ENCODE peak calls at places on chromosomes 5 and 9, in nine cellular contexts. One of them, this sample, is unnamed.

GRCh38 chr5:160251406-160252155 is 22.3 kb downstream of the FABP6 start:
- DNase-seq in adrenal gland: no peak
- DNase-seq in IMR-90: no peak
- DNase-seq in stomach: no peak
- DNase-seq in heart right ventricle: no peak
- DNase-seq in cardiac muscle cell: no peak
- DNase-seq in H9: no peak
- DNase-seq in right lobe of liver: no peak
- DNase-seq in astrocyte: no peak
- DNase-seq in this sample: no peak

GRCh38 chr5:139287890-139288635 is 5.5 kb upstream of the MATR3 start:
- DNase-seq in cardiac muscle cell: peak
- DNase-seq in adrenal gland: no peak
- DNase-seq in heart right ventricle: no peak
- DNase-seq in IMR-90: no peak
- DNase-seq in astrocyte: no peak
- DNase-seq in right lobe of liver: no peak
- DNase-seq in stomach: no peak
- DNase-seq in H9: no peak
- DNase-seq in this sample: no peak

GRCh38 chr9:14339746-14340145 is 25.8 kb upstream of the NFIB start:
- DNase-seq in heart right ventricle: no peak
- DNase-seq in IMR-90: no peak
- DNase-seq in adrenal gland: no peak
- DNase-seq in H9: no peak
- DNase-seq in cardiac muscle cell: no peak
- DNase-seq in right lobe of liver: no peak
- DNase-seq in stomach: no peak
- DNase-seq in astrocyte: no peak
- DNase-seq in this sample: no peak

GRCh38 chr9:76403352-76403751 is 9.1 kb upstream of the RFK start:
- DNase-seq in heart right ventricle: no peak
- DNase-seq in adrenal gland: peak
- DNase-seq in cardiac muscle cell: peak
- DNase-seq in astrocyte: peak
- DNase-seq in H9: no peak
- DNase-seq in right lobe of liver: peak
- DNase-seq in IMR-90: peak
- DNase-seq in stomach: no peak
- DNase-seq in this sample: peak

GRCh38 chr5:146866263-146866662 is 12.3 kb downstream of the PPP2R2B start:
- DNase-seq in H9: no peak
- DNase-seq in cardiac muscle cell: no peak
- DNase-seq in astrocyte: no peak
- DNase-seq in right lobe of liver: no peak
- DNase-seq in adrenal gland: no peak
- DNase-seq in stomach: no peak
- DNase-seq in IMR-90: no peak
- DNase-seq in heart right ventricle: no peak
- DNase-seq in this sample: no peak

GRCh38 chr5:113017891-113018635 is 41.5 kb downstream of the DCP2 start:
- DNase-seq in adrenal gland: no peak
- DNase-seq in cardiac muscle cell: peak
- DNase-seq in astrocyte: peak
- DNase-seq in stomach: no peak
- DNase-seq in H9: no peak
- DNase-seq in heart right ventricle: no peak
- DNase-seq in IMR-90: no peak
- DNase-seq in right lobe of liver: no peak
- DNase-seq in this sample: no peak

GRCh38 chr5:93174930-93175329 is 406.1 kb downstream of the NR2F1-AS1 start:
- DNase-seq in H9: no peak
- DNase-seq in astrocyte: no peak
- DNase-seq in cardiac muscle cell: no peak
- DNase-seq in adrenal gland: no peak
- DNase-seq in heart right ventricle: no peak
- DNase-seq in right lobe of liver: no peak
- DNase-seq in stomach: no peak
- DNase-seq in IMR-90: no peak
- DNase-seq in this sample: no peak

GRCh38 chr5:173327084-173327947 is 898 bp downstream of the STC2 start:
- DNase-seq in cardiac muscle cell: peak
- DNase-seq in adrenal gland: no peak
- DNase-seq in stomach: no peak
- DNase-seq in IMR-90: peak
- DNase-seq in heart right ventricle: no peak
- DNase-seq in right lobe of liver: no peak
- DNase-seq in astrocyte: peak
- DNase-seq in H9: no peak
- DNase-seq in this sample: peak

GRCh38 chr9:115553082-115553481 is 435.1 kb upstream of the TNC start:
- DNase-seq in IMR-90: no peak
- DNase-seq in stomach: no peak
- DNase-seq in right lobe of liver: no peak
- DNase-seq in astrocyte: peak
- DNase-seq in cardiac muscle cell: peak
- DNase-seq in adrenal gland: no peak
- DNase-seq in H9: no peak
- DNase-seq in heart right ventricle: no peak
- DNase-seq in this sample: no peak

GRCh38 chr5:73232266-73233041 is 59.5 kb downstream of the TMEM174 start:
- DNase-seq in heart right ventricle: no peak
- DNase-seq in astrocyte: peak
- DNase-seq in H9: peak
- DNase-seq in right lobe of liver: no peak
- DNase-seq in adrenal gland: no peak
- DNase-seq in cardiac muscle cell: no peak
- DNase-seq in IMR-90: no peak
- DNase-seq in stomach: no peak
- DNase-seq in this sample: no peak

GRCh38 chr9:23394189-23394588 is 431.9 kb downstream of the ELAVL2 start:
- DNase-seq in adrenal gland: no peak
- DNase-seq in astrocyte: no peak
- DNase-seq in stomach: no peak
- DNase-seq in right lobe of liver: no peak
- DNase-seq in H9: no peak
- DNase-seq in heart right ventricle: no peak
- DNase-seq in cardiac muscle cell: no peak
- DNase-seq in IMR-90: no peak
- DNase-seq in this sample: no peak

GRCh38 chr5:13990896-13991295 is 46.4 kb upstream of the DNAH5 start:
- DNase-seq in heart right ventricle: no peak
- DNase-seq in right lobe of liver: no peak
- DNase-seq in IMR-90: no peak
- DNase-seq in adrenal gland: no peak
- DNase-seq in astrocyte: no peak
- DNase-seq in stomach: no peak
- DNase-seq in H9: no peak
- DNase-seq in cardiac muscle cell: no peak
- DNase-seq in this sample: no peak

GRCh38 chr9:110994771-110995241 is 43.5 kb downstream of the LPAR1 start:
- DNase-seq in heart right ventricle: no peak
- DNase-seq in stomach: no peak
- DNase-seq in cardiac muscle cell: peak
- DNase-seq in adrenal gland: no peak
- DNase-seq in astrocyte: no peak
- DNase-seq in IMR-90: peak
- DNase-seq in H9: no peak
- DNase-seq in right lobe of liver: no peak
- DNase-seq in this sample: no peak

GRCh38 chr5:103407399-103407798 is 148.8 kb downstream of the MACIR start:
- DNase-seq in H9: no peak
- DNase-seq in stomach: no peak
- DNase-seq in astrocyte: peak
- DNase-seq in cardiac muscle cell: no peak
- DNase-seq in heart right ventricle: no peak
- DNase-seq in adrenal gland: no peak
- DNase-seq in right lobe of liver: no peak
- DNase-seq in IMR-90: peak
- DNase-seq in this sample: no peak

GRCh38 chr5:132053483-132053882 is 7.0 kb upstream of the IL3 start:
- DNase-seq in stomach: no peak
- DNase-seq in right lobe of liver: no peak
- DNase-seq in adrenal gland: no peak
- DNase-seq in astrocyte: no peak
- DNase-seq in IMR-90: no peak
- DNase-seq in cardiac muscle cell: no peak
- DNase-seq in heart right ventricle: no peak
- DNase-seq in H9: peak
- DNase-seq in this sample: no peak

GRCh38 chr5:130994496-130995253 is 170.4 kb downstream of the HINT1 start:
- DNase-seq in adrenal gland: no peak
- DNase-seq in H9: no peak
- DNase-seq in heart right ventricle: no peak
- DNase-seq in astrocyte: no peak
- DNase-seq in stomach: no peak
- DNase-seq in cardiac muscle cell: no peak
- DNase-seq in right lobe of liver: no peak
- DNase-seq in IMR-90: no peak
- DNase-seq in this sample: no peak

GRCh38 chr5:91146221-91146620 is 236.9 kb downstream of the ARRDC3 start:
- DNase-seq in adrenal gland: no peak
- DNase-seq in IMR-90: peak
- DNase-seq in astrocyte: no peak
- DNase-seq in right lobe of liver: no peak
- DNase-seq in cardiac muscle cell: peak
- DNase-seq in stomach: no peak
- DNase-seq in heart right ventricle: no peak
- DNase-seq in H9: no peak
- DNase-seq in this sample: no peak

GRCh38 chr9:967851-968641 is 8.4 kb upstream of the DMRT3 start:
- DNase-seq in stomach: no peak
- DNase-seq in heart right ventricle: no peak
- DNase-seq in IMR-90: peak
- DNase-seq in astrocyte: no peak
- DNase-seq in right lobe of liver: no peak
- DNase-seq in cardiac muscle cell: no peak
- DNase-seq in H9: peak
- DNase-seq in adrenal gland: no peak
- DNase-seq in this sample: no peak

GRCh38 chr9:125608488-125609224 is 98.4 kb downstream of the MAPKAP1 start:
- DNase-seq in right lobe of liver: no peak
- DNase-seq in H9: no peak
- DNase-seq in adrenal gland: no peak
- DNase-seq in IMR-90: peak
- DNase-seq in cardiac muscle cell: peak
- DNase-seq in heart right ventricle: no peak
- DNase-seq in astrocyte: peak
- DNase-seq in stomach: no peak
- DNase-seq in this sample: no peak

GRCh38 chr5:179620703-179621350 is 2.6 kb downstream of the HNRNPH1 start:
- DNase-seq in right lobe of liver: no peak
- DNase-seq in astrocyte: peak
- DNase-seq in stomach: no peak
- DNase-seq in IMR-90: no peak
- DNase-seq in adrenal gland: no peak
- DNase-seq in cardiac muscle cell: no peak
- DNase-seq in H9: no peak
- DNase-seq in heart right ventricle: no peak
- DNase-seq in this sample: no peak
- H3K27ac ChIP-seq in right lobe of liver: peak
- H3K27ac ChIP-seq in astrocyte: peak
- H3K27ac ChIP-seq in stomach: no peak
- H3K27ac ChIP-seq in IMR-90: no peak
- H3K27ac ChIP-seq in adrenal gland: peak
- H3K27ac ChIP-seq in cardiac muscle cell: peak
- H3K27ac ChIP-seq in H9: no peak
- H3K27ac ChIP-seq in heart right ventricle: no peak
- H3K27ac ChIP-seq in this sample: no peak

GRCh38 chr9:12719431-12719830 is 26.2 kb downstream of the TYRP1 start:
- DNase-seq in heart right ventricle: no peak
- DNase-seq in IMR-90: peak
- DNase-seq in H9: no peak
- DNase-seq in astrocyte: peak
- DNase-seq in stomach: no peak
- DNase-seq in cardiac muscle cell: peak
- DNase-seq in adrenal gland: no peak
- DNase-seq in right lobe of liver: no peak
- DNase-seq in this sample: peak
- TF ChIP-seq CTCF in heart right ventricle: peak
- TF ChIP-seq CTCF in IMR-90: peak
- TF ChIP-seq CTCF in H9: peak
- TF ChIP-seq CTCF in astrocyte: peak
- TF ChIP-seq CTCF in stomach: no peak
- TF ChIP-seq CTCF in cardiac muscle cell: peak
- TF ChIP-seq CTCF in adrenal gland: peak
- TF ChIP-seq CTCF in right lobe of liver: peak
- TF ChIP-seq CTCF in this sample: peak

GRCh38 chr9:96854877-96855273 is 561 bp upstream of the ZNF782 start:
- DNase-seq in IMR-90: no peak
- DNase-seq in right lobe of liver: no peak
- DNase-seq in astrocyte: no peak
- DNase-seq in heart right ventricle: no peak
- DNase-seq in H9: peak
- DNase-seq in stomach: no peak
- DNase-seq in cardiac muscle cell: no peak
- DNase-seq in adrenal gland: no peak
- DNase-seq in this sample: no peak
- H3K27ac ChIP-seq in IMR-90: no peak
- H3K27ac ChIP-seq in right lobe of liver: no peak
- H3K27ac ChIP-seq in astrocyte: no peak
- H3K27ac ChIP-seq in heart right ventricle: no peak
- H3K27ac ChIP-seq in H9: no peak
- H3K27ac ChIP-seq in stomach: no peak
- H3K27ac ChIP-seq in cardiac muscle cell: no peak
- H3K27ac ChIP-seq in adrenal gland: no peak
- H3K27ac ChIP-seq in this sample: peak

GRCh38 chr9:93708289-93708986 is 132.1 kb downstream of the PHF2 start:
- DNase-seq in stomach: no peak
- DNase-seq in IMR-90: no peak
- DNase-seq in right lobe of liver: no peak
- DNase-seq in heart right ventricle: no peak
- DNase-seq in adrenal gland: no peak
- DNase-seq in astrocyte: no peak
- DNase-seq in H9: no peak
- DNase-seq in cardiac muscle cell: no peak
- DNase-seq in this sample: no peak

GRCh38 chr9:93711002-93711401 is 134.6 kb downstream of the PHF2 start:
- DNase-seq in H9: no peak
- DNase-seq in IMR-90: no peak
- DNase-seq in adrenal gland: no peak
- DNase-seq in right lobe of liver: no peak
- DNase-seq in astrocyte: no peak
- DNase-seq in cardiac muscle cell: no peak
- DNase-seq in stomach: no peak
- DNase-seq in heart right ventricle: no peak
- DNase-seq in this sample: no peak

GRCh38 chr9:93708987-93709302 is 132.6 kb downstream of the PHF2 start:
- DNase-seq in stomach: no peak
- DNase-seq in heart right ventricle: no peak
- DNase-seq in astrocyte: no peak
- DNase-seq in H9: no peak
- DNase-seq in adrenal gland: no peak
- DNase-seq in IMR-90: no peak
- DNase-seq in right lobe of liver: no peak
- DNase-seq in cardiac muscle cell: no peak
- DNase-seq in this sample: no peak

GRCh38 chr9:93709600-93710369 is 133.4 kb downstream of the PHF2 start:
- DNase-seq in right lobe of liver: no peak
- DNase-seq in cardiac muscle cell: peak
- DNase-seq in heart right ventricle: no peak
- DNase-seq in H9: no peak
- DNase-seq in stomach: no peak
- DNase-seq in adrenal gland: no peak
- DNase-seq in astrocyte: no peak
- DNase-seq in IMR-90: no peak
- DNase-seq in this sample: no peak

GRCh38 chr9:93710370-93710723 is 134.0 kb downstream of the PHF2 start:
- DNase-seq in heart right ventricle: no peak
- DNase-seq in H9: no peak
- DNase-seq in astrocyte: no peak
- DNase-seq in stomach: no peak
- DNase-seq in right lobe of liver: no peak
- DNase-seq in IMR-90: no peak
- DNase-seq in cardiac muscle cell: no peak
- DNase-seq in adrenal gland: no peak
- DNase-seq in this sample: no peak
- TF ChIP-seq CTCF in heart right ventricle: no peak
- TF ChIP-seq CTCF in H9: no peak
- TF ChIP-seq CTCF in astrocyte: no peak
- TF ChIP-seq CTCF in stomach: no peak
- TF ChIP-seq CTCF in right lobe of liver: no peak
- TF ChIP-seq CTCF in IMR-90: no peak
- TF ChIP-seq CTCF in cardiac muscle cell: no peak
- TF ChIP-seq CTCF in adrenal gland: no peak
- TF ChIP-seq CTCF in this sample: no peak

This sample was measured in RWPE1.